ENCODE peak calls at places on chromosomes 7 and 10, in ten cellular contexts. One of them, this sample, is unnamed.

GRCh38 chr7:35680403-35681013 is 14.4 kb downstream of the HERPUD2 start:
- DNase-seq in activated CD4-positive, alpha-beta T cell treated with anti-CD3 and anti-CD28 coated beads, Interleukin-2, amount 10 ng/mL, durations not matched to agents 7 days and 5 days: no peak
- DNase-seq in C1 segment of cervical spinal cord: no peak
- DNase-seq in NCI-H748 treated with DMSO at 0.1 percent for 48 hours: no peak
- DNase-seq in activated effector memory CD4-positive, alpha-beta T cell treated with Interleukin-2 at 50 U/mL for 16 hours: no peak
- DNase-seq in GM20000: no peak
- DNase-seq in GM10248: no peak
- DNase-seq in A549: no peak
- DNase-seq in HuH-7: no peak
- DNase-seq in NCI-H446: no peak
- DNase-seq in this sample: no peak

GRCh38 chr10:6927001-6927400 is 346.9 kb upstream of the PRKCQ start:
- DNase-seq in activated CD4-positive, alpha-beta T cell treated with anti-CD3 and anti-CD28 coated beads, Interleukin-2, amount 10 ng/mL, durations not matched to agents 7 days and 5 days: no peak
- DNase-seq in C1 segment of cervical spinal cord: no peak
- DNase-seq in NCI-H748 treated with DMSO at 0.1 percent for 48 hours: no peak
- DNase-seq in activated effector memory CD4-positive, alpha-beta T cell treated with Interleukin-2 at 50 U/mL for 16 hours: no peak
- DNase-seq in GM20000: no peak
- DNase-seq in GM10248: no peak
- DNase-seq in A549: no peak
- DNase-seq in HuH-7: no peak
- DNase-seq in NCI-H446: no peak
- DNase-seq in this sample: no peak

GRCh38 chr7:80660939-80661338 is 22.5 kb downstream of the CD36 start:
- DNase-seq in activated CD4-positive, alpha-beta T cell treated with anti-CD3 and anti-CD28 coated beads, Interleukin-2, amount 10 ng/mL, durations not matched to agents 7 days and 5 days: no peak
- DNase-seq in C1 segment of cervical spinal cord: no peak
- DNase-seq in NCI-H748 treated with DMSO at 0.1 percent for 48 hours: no peak
- DNase-seq in activated effector memory CD4-positive, alpha-beta T cell treated with Interleukin-2 at 50 U/mL for 16 hours: no peak
- DNase-seq in GM20000: no peak
- DNase-seq in GM10248: no peak
- DNase-seq in A549: no peak
- DNase-seq in HuH-7: no peak
- DNase-seq in NCI-H446: no peak
- DNase-seq in this sample: no peak

GRCh38 chr10:98748298-98748697 is 301.6 kb upstream of the HPS1 start:
- DNase-seq in activated CD4-positive, alpha-beta T cell treated with anti-CD3 and anti-CD28 coated beads, Interleukin-2, amount 10 ng/mL, durations not matched to agents 7 days and 5 days: peak
- DNase-seq in C1 segment of cervical spinal cord: no peak
- DNase-seq in NCI-H748 treated with DMSO at 0.1 percent for 48 hours: peak
- DNase-seq in activated effector memory CD4-positive, alpha-beta T cell treated with Interleukin-2 at 50 U/mL for 16 hours: no peak
- DNase-seq in GM20000: peak
- DNase-seq in GM10248: peak
- DNase-seq in A549: no peak
- DNase-seq in HuH-7: peak
- DNase-seq in NCI-H446: peak
- DNase-seq in this sample: no peak

GRCh38 chr7:141073641-141074161 is at the start of gene TMEM178B:
- DNase-seq in activated CD4-positive, alpha-beta T cell treated with anti-CD3 and anti-CD28 coated beads, Interleukin-2, amount 10 ng/mL, durations not matched to agents 7 days and 5 days: peak
- DNase-seq in C1 segment of cervical spinal cord: peak
- DNase-seq in NCI-H748 treated with DMSO at 0.1 percent for 48 hours: no peak
- DNase-seq in activated effector memory CD4-positive, alpha-beta T cell treated with Interleukin-2 at 50 U/mL for 16 hours: no peak
- DNase-seq in GM20000: peak
- DNase-seq in GM10248: peak
- DNase-seq in A549: no peak
- DNase-seq in HuH-7: peak
- DNase-seq in NCI-H446: peak
- DNase-seq in this sample: no peak

GRCh38 chr10:43196131-43196980 is 58.1 kb downstream of the CSGALNACT2 start:
- DNase-seq in activated CD4-positive, alpha-beta T cell treated with anti-CD3 and anti-CD28 coated beads, Interleukin-2, amount 10 ng/mL, durations not matched to agents 7 days and 5 days: peak
- DNase-seq in C1 segment of cervical spinal cord: no peak
- DNase-seq in NCI-H748 treated with DMSO at 0.1 percent for 48 hours: no peak
- DNase-seq in activated effector memory CD4-positive, alpha-beta T cell treated with Interleukin-2 at 50 U/mL for 16 hours: no peak
- DNase-seq in GM20000: peak
- DNase-seq in GM10248: peak
- DNase-seq in A549: no peak
- DNase-seq in HuH-7: no peak
- DNase-seq in NCI-H446: no peak
- DNase-seq in this sample: peak

GRCh38 chr10:58609525-58610150 is 97.0 kb downstream of the BICC1 start:
- DNase-seq in activated CD4-positive, alpha-beta T cell treated with anti-CD3 and anti-CD28 coated beads, Interleukin-2, amount 10 ng/mL, durations not matched to agents 7 days and 5 days: no peak
- DNase-seq in C1 segment of cervical spinal cord: no peak
- DNase-seq in NCI-H748 treated with DMSO at 0.1 percent for 48 hours: no peak
- DNase-seq in activated effector memory CD4-positive, alpha-beta T cell treated with Interleukin-2 at 50 U/mL for 16 hours: no peak
- DNase-seq in GM20000: no peak
- DNase-seq in GM10248: no peak
- DNase-seq in A549: no peak
- DNase-seq in HuH-7: no peak
- DNase-seq in NCI-H446: no peak
- DNase-seq in this sample: no peak

GRCh38 chr10:3141361-3142005 is 31.1 kb downstream of the PITRM1 start:
- DNase-seq in activated CD4-positive, alpha-beta T cell treated with anti-CD3 and anti-CD28 coated beads, Interleukin-2, amount 10 ng/mL, durations not matched to agents 7 days and 5 days: no peak
- DNase-seq in C1 segment of cervical spinal cord: no peak
- DNase-seq in NCI-H748 treated with DMSO at 0.1 percent for 48 hours: no peak
- DNase-seq in activated effector memory CD4-positive, alpha-beta T cell treated with Interleukin-2 at 50 U/mL for 16 hours: no peak
- DNase-seq in GM20000: no peak
- DNase-seq in GM10248: no peak
- DNase-seq in A549: no peak
- DNase-seq in HuH-7: no peak
- DNase-seq in NCI-H446: no peak
- DNase-seq in this sample: no peak

GRCh38 chr10:77590344-77591237 is 47.0 kb downstream of the KCNMA1 start:
- DNase-seq in activated CD4-positive, alpha-beta T cell treated with anti-CD3 and anti-CD28 coated beads, Interleukin-2, amount 10 ng/mL, durations not matched to agents 7 days and 5 days: no peak
- DNase-seq in C1 segment of cervical spinal cord: no peak
- DNase-seq in NCI-H748 treated with DMSO at 0.1 percent for 48 hours: no peak
- DNase-seq in activated effector memory CD4-positive, alpha-beta T cell treated with Interleukin-2 at 50 U/mL for 16 hours: no peak
- DNase-seq in GM20000: no peak
- DNase-seq in GM10248: no peak
- DNase-seq in A549: no peak
- DNase-seq in HuH-7: no peak
- DNase-seq in NCI-H446: peak
- DNase-seq in this sample: no peak